ENCODE peak calls at places on chromosomes 3 and 15, in nine cellular contexts. S is body of pancreas; N is endodermal cell; Y is AG04450; L is CD8-positive, alpha-beta T cell; K is ovary; Z is mammary epithelial cell; O is hepatocyte; D is vagina. Q is an unnamed sample. For H3K27me3, the result is how much of the 10 kb centered on the place peaks cover.

GRCh38 chr3:99562138-99562537 is 76.3 kb upstream of the COL8A1 start:
- DNase-seq in Z (no peak), K (no peak), L (no peak), Y (no peak), S (no peak), D (no peak), N (peak), O (peak), Q (peak)

GRCh38 chr3:38149701-38150100 is 11.2 kb downstream of the MYD88 start:
- DNase-seq in N (no peak), O (no peak), Y (no peak), Z (no peak), D (no peak), L (no peak), K (no peak), S (no peak), Q (no peak)

GRCh38 chr3:133490468-133491351 is 82.8 kb upstream of the CDV3 start:
- DNase-seq in N (no peak), D (no peak), Z (peak), S (no peak), Y (no peak), O (no peak), L (peak), K (no peak), Q (no peak)

GRCh38 chr3:9512456-9513045 is 41.1 kb downstream of the LHFPL4 start:
- DNase-seq in S (no peak), N (no peak), O (no peak), Y (no peak), Z (no peak), K (no peak), D (no peak), L (no peak), Q (no peak)

GRCh38 chr3:132981746-132982145 is 56.4 kb upstream of the TMEM108 start:
- DNase-seq in L (no peak), N (no peak), Z (no peak), O (no peak), Y (no peak), K (no peak), D (no peak), S (no peak), Q (no peak)

GRCh38 chr3:16759227-16759903 is 125.4 kb upstream of the PLCL2 start:
- DNase-seq in D (no peak), S (no peak), N (no peak), Y (no peak), O (no peak), K (no peak), Z (peak), L (no peak), Q (peak)

GRCh38 chr3:162332344-162332743 is 835.7 kb downstream of the OTOL1 start:
- DNase-seq in D (no peak), S (no peak), O (no peak), N (no peak), Y (no peak), K (no peak), L (no peak), Z (no peak), Q (no peak)

GRCh38 chr3:38039101-38039898 is at the start of gene DLEC1:
- DNase-seq in Y (no peak), K (peak), D (no peak), O (peak), Z (no peak), N (peak), L (peak), S (peak), Q (peak)

GRCh38 chr3:155870945-155871745 is 695 bp downstream of the GMPS start:
- DNase-seq in D (no peak), O (peak), N (peak), S (peak), L (peak), Y (no peak), K (peak), Z (peak), Q (no peak)

GRCh38 chr3:126982125-126982521 is 792 bp upstream of the PLXNA1 start:
- DNase-seq in K (peak), Y (no peak), O (no peak), L (peak), Z (peak), N (no peak), D (no peak), S (no peak), Q (peak)
- H3K4me3 ChIP-seq in K (peak), Y (peak), O (peak), L (peak), Z (no peak), N (peak), D (peak), S (no peak), Q (peak)

DNA sequence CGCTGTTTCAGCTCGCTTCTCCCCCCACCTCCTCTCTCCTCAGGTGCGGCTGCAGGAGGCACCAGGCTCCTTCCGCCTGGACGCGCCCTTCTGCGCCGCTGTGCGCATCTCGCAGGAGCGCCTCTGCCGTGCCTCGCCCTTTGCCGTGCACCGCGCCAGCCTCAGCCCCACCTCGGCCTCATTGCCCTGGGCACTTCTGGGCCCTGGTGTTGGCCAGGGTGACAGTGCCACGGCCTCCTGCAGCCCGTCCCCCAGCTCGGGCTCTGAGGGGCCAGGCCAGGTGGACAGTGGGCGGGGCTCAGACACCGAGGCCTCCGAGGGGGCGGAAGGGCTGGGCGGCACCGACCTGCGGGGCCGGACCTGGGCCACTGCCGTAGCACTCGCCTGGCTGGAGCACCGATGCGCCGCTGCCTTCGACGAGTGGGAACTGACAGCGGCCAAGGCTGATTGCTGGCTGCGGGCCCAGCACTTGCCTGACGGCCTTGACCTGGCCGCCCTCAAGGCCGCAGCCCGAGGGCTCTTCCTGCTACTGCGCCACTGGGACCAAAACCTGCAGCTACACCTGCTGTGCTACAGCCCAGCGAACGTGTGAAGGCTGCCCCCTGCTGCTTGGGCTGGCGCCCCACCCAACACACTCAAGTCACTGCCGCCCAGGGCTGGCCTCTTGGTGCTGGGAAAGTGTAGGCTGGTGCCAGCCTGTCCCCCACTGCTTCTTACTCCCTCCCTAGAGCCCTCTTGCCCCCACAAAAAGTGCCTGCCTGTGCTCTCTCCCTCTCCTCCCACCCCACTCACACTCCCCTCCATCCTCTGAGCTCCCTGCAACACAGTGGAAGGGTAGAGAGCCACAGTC is 7.1 kb downstream of the ALG3 start:
- DNase-seq in Y (no peak), N (peak), Z (no peak), K (peak), O (peak), L (no peak), S (peak), D (no peak), Q (peak)
- TF ChIP-seq CTCF in Y (peak), N (peak), Z (no peak), K (peak), O (peak), L (no peak), S (peak), D (no peak), Q (peak)

DNA sequence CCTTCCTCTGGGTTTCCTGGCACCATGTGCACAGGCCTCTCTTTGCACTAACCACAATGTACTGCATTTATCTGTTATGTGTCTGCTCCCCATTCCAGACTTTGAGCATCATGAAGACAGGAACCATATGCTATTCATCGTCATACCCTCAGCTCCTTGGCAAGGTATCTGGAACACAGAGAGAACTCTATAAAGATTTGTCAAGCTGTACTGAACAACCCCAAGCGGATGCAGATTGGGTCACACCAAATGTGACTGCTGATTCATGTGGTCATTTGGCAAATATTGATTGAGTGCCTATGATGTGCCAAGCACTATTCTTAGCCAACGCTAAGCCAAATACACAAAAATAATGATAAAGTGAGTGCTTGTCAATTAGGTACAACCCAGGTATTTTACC is 7.5 kb upstream of the MEGF11 start:
- DNase-seq in S (peak), Z (no peak), D (no peak), Y (no peak), L (no peak), K (no peak), N (no peak), O (no peak), Q (no peak)
- H3K27me3 ChIP-seq in S (under half), Z (under half), D (under half), Y (under half), L (under half), K (under half), N (under half), O (under half), Q (under half)

DNA sequence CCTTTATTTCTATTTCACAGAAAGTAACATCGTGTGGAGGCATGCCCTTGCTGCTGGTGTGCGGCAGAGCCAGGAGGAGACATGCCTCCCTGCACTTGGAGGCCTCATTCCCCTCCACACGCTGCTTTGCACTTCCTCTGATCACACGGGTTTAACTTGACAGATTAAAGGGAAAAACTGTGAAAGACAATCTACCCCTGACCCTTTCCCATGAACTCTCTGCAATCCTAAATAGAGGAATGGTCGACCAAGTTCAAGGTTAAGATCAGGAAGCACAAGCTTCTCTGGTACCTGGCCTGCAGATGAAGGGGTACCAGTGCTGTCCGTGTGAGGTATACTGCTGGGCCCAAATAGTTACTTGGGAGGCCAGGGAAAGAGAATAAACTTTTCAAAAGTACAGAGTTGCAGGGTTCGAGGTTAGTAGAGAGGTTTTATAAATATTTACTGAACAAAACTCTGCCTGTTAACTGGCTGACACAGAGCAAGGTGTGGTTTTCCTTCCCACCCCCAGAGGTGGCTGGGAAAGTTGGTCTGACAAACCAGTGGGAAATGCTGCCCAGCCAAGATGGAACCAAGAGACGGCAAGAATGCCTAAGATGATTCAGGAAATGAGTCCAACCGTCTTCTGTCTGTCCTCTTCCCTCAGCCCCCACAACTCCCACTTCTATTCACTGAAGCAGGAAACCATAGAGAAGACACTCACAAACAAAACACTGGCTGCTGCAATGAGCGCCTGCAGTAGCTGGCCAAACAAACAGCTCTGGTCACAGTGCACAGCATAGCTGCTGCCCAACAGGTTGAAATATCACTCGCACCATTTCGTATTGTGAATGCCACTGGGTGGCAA is 79.6 kb downstream of the IGF2BP2 start:
- DNase-seq in D (no peak), N (peak), Y (peak), O (no peak), Z (peak), L (no peak), K (no peak), S (no peak), Q (peak)
- H3K4me3 ChIP-seq in D (no peak), N (no peak), Y (no peak), O (no peak), Z (no peak), L (no peak), K (no peak), S (no peak), Q (no peak)

DNA sequence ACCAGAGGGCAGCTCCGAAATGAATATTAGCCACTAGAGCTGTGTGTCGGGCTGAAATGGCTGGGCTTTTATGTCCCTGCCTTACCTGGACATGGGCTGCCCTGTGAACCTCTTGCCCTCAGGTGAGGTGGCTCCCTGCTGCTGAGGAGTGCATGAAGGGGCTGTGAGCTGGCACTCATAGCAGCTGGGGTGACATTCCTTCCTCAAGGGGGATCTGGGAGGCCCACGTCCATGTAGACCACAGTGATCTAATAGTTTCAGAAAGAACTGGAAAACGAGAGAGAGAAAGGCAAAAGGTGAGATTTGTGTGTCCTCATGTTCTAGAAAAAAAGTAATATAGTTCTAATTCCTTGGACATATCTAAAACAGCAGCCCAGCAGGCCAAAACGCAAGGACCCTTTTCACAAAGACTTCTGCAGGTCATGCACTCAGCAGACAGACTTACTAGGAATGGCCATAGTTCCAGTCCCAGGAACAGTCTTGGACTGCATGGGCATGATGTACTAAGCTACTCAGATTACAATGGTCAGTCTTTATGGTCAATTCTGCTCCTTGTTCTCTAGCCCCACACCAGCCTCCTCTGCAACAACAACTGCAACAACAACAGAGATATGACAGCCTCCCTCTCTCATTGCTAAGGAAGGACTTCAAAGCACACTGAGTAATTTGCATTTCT is 10.8 kb upstream of the SLC24A5 start:
- DNase-seq in K (no peak), Y (no peak), L (no peak), O (no peak), D (no peak), Z (no peak), S (no peak), N (peak), Q (no peak)
- TF ChIP-seq CTCF in K (no peak), Y (peak), L (no peak), O (no peak), D (no peak), Z (no peak), S (no peak), N (peak), Q (no peak)

DNA sequence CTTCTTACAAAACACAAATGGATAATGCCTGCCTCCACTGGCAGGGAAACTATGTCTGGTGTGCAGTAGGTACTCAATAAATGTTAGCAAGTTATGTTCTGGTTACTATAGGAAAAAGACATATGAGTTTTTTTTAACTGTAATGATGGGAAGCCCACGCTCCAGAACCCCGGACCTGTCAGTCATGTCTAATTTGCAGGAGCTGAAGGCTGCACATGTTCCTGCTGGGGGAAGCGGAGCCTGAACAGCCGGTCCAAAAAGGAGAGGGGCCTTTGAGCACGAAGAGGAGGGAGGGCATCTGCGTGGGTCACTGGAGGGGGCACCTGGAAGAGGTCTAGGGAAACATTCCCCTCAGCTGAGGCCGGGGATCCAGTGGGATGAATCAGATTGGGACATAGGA is 113.2 kb downstream of the DGKG start:
- DNase-seq in L (no peak), Z (no peak), S (no peak), Y (no peak), D (no peak), N (no peak), K (no peak), O (no peak), Q (no peak)
- H3K27me3 ChIP-seq in L (under half), Z (under half), S (under half), Y (under half), D (under half), N (under half), K (under half), O (under half), Q (under half)

GRCh38 chr3:169695051-169695450 is 31.5 kb upstream of the MECOM start:
- DNase-seq in Y (no peak), Z (no peak), N (no peak), S (no peak), D (no peak), L (no peak), K (no peak), O (no peak), Q (no peak)

GRCh38 chr3:169699070-169699469 is 35.6 kb upstream of the MECOM start:
- DNase-seq in N (no peak), L (no peak), O (no peak), K (no peak), D (no peak), Z (no peak), S (no peak), Y (no peak), Q (no peak)

GRCh38 chr3:169700195-169700594 is 36.7 kb upstream of the MECOM start:
- DNase-seq in L (no peak), Y (no peak), Z (no peak), N (no peak), K (no peak), D (no peak), O (no peak), S (no peak), Q (no peak)

GRCh38 chr3:169701457-169701856 is 37.9 kb upstream of the MECOM start:
- DNase-seq in D (no peak), S (no peak), L (no peak), O (no peak), Z (no peak), Y (no peak), N (no peak), K (peak), Q (no peak)

DNA sequence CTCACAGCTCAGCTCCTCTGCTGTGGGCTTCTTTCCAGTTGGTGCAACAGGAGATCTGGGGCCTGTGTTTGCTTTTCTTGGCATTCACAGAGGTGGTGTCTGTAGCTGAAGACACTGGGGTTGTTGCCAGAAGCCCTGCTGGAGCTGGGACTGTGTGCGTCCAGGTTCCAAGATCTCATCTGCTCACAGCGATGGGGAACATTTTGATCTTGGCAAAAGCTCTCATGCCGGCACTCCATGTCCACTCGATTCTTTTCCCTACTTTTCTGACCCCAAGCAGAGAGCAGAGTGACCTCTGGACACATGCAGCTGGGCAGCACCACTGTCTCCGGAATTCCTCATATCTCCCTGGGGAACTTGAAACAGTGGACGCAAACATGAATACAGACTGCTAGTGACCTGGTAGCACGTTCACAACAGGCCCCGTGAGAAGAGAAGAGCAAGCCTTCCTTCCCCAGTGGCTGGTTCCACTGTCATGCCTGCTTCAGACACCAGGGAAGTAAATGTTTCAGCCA is 36.1 kb upstream of the MECOM start:
- DNase-seq in O (no peak), Z (no peak), D (no peak), K (peak), N (no peak), S (peak), L (no peak), Y (peak), Q (no peak)
- H3K4me3 ChIP-seq in O (no peak), Z (no peak), D (no peak), K (no peak), N (no peak), S (no peak), L (no peak), Y (no peak), Q (no peak)

GRCh38 chr15:89496155-89497098 is at the start of gene RHCG:
- DNase-seq in Z (peak), N (peak), O (peak), K (no peak), S (peak), L (no peak), D (peak), Y (no peak), Q (peak)
- TF ChIP-seq CTCF in Z (peak), N (peak), O (peak), K (no peak), S (peak), L (no peak), D (no peak), Y (peak), Q (peak)

Q was measured in bronchial epithelial cell.